ENCODE peak calls at places on chromosomes 13 and 19, in seven cellular contexts. One of them, this sample, is unnamed.

GRCh38 chr19:15666883-15667282 is 6.0 kb upstream of the CYP4F12 start:
- DNase-seq in HepG2: no peak
- DNase-seq in GM12891: no peak
- DNase-seq in K562: no peak
- DNase-seq in H1: no peak
- DNase-seq in SK-N-SH: no peak
- DNase-seq in GM12878: no peak
- DNase-seq in this sample: no peak

GRCh38 chr13:112245179-112245724 is 130.9 kb upstream of the SPACA7 start:
- DNase-seq in K562: no peak
- DNase-seq in GM12878: no peak
- DNase-seq in HepG2: no peak
- DNase-seq in SK-N-SH: no peak
- DNase-seq in H1: no peak
- DNase-seq in GM12891: no peak
- DNase-seq in this sample: no peak

GRCh38 chr19:55362174-55362989 is 678 bp downstream of the GARIN5B start:
- DNase-seq in K562: no peak
- DNase-seq in HepG2: no peak
- DNase-seq in H1: no peak
- DNase-seq in SK-N-SH: no peak
- DNase-seq in GM12891: no peak
- DNase-seq in GM12878: no peak
- DNase-seq in this sample: no peak

GRCh38 chr19:2527716-2528115 is 51.8 kb downstream of the GADD45B start:
- DNase-seq in H1: no peak
- DNase-seq in GM12878: no peak
- DNase-seq in HepG2: no peak
- DNase-seq in SK-N-SH: peak
- DNase-seq in GM12891: no peak
- DNase-seq in K562: no peak
- DNase-seq in this sample: no peak

GRCh38 chr19:4393947-4394590 is 6.3 kb downstream of the SH3GL1 start:
- DNase-seq in GM12878: no peak
- DNase-seq in HepG2: no peak
- DNase-seq in GM12891: no peak
- DNase-seq in K562: no peak
- DNase-seq in H1: no peak
- DNase-seq in SK-N-SH: no peak
- DNase-seq in this sample: no peak

GRCh38 chr19:47428177-47428894 is 9.0 kb upstream of the MEIS3 start:
- DNase-seq in H1: peak
- DNase-seq in GM12891: peak
- DNase-seq in GM12878: peak
- DNase-seq in SK-N-SH: peak
- DNase-seq in HepG2: peak
- DNase-seq in K562: peak
- DNase-seq in this sample: peak

GRCh38 chr19:30360378-30361106 is 11.6 kb upstream of the ZNF536 start:
- DNase-seq in HepG2: no peak
- DNase-seq in H1: no peak
- DNase-seq in GM12878: no peak
- DNase-seq in GM12891: no peak
- DNase-seq in SK-N-SH: peak
- DNase-seq in K562: no peak
- DNase-seq in this sample: no peak

GRCh38 chr13:113902536-113902935 is 38.7 kb upstream of the GAS6 start:
- DNase-seq in SK-N-SH: no peak
- DNase-seq in HepG2: no peak
- DNase-seq in GM12878: no peak
- DNase-seq in GM12891: no peak
- DNase-seq in K562: no peak
- DNase-seq in H1: no peak
- DNase-seq in this sample: no peak

GRCh38 chr19:8449830-8450229 is 5.1 kb downstream of the HNRNPM start:
- DNase-seq in K562: no peak
- DNase-seq in GM12891: no peak
- DNase-seq in H1: no peak
- DNase-seq in HepG2: peak
- DNase-seq in GM12878: no peak
- DNase-seq in SK-N-SH: no peak
- DNase-seq in this sample: no peak

GRCh38 chr19:23145617-23146415 is 29.0 kb downstream of the ZNF730 start:
- DNase-seq in SK-N-SH: no peak
- DNase-seq in HepG2: no peak
- DNase-seq in H1: no peak
- DNase-seq in GM12878: no peak
- DNase-seq in GM12891: no peak
- DNase-seq in K562: no peak
- DNase-seq in this sample: no peak

GRCh38 chr19:41366089-41366488 is 2.1 kb upstream of the B9D2 start:
- DNase-seq in GM12891: no peak
- DNase-seq in K562: peak
- DNase-seq in GM12878: no peak
- DNase-seq in SK-N-SH: no peak
- DNase-seq in HepG2: no peak
- DNase-seq in H1: no peak
- DNase-seq in this sample: no peak

GRCh38 chr13:96532804-96533203 is 442.9 kb downstream of the HS6ST3 start:
- DNase-seq in GM12891: no peak
- DNase-seq in SK-N-SH: no peak
- DNase-seq in K562: no peak
- DNase-seq in H1: no peak
- DNase-seq in HepG2: no peak
- DNase-seq in GM12878: no peak
- DNase-seq in this sample: no peak

GRCh38 chr13:24271611-24272451 is 37.5 kb upstream of the C1QTNF9 start:
- DNase-seq in GM12878: peak
- DNase-seq in H1: no peak
- DNase-seq in HepG2: peak
- DNase-seq in SK-N-SH: peak
- DNase-seq in GM12891: no peak
- DNase-seq in K562: no peak
- DNase-seq in this sample: peak

GRCh38 chr19:18738961-18739690 is 52.0 kb downstream of the COMP start:
- DNase-seq in SK-N-SH: no peak
- DNase-seq in GM12878: no peak
- DNase-seq in GM12891: no peak
- DNase-seq in HepG2: no peak
- DNase-seq in K562: no peak
- DNase-seq in H1: no peak
- DNase-seq in this sample: no peak

DNA sequence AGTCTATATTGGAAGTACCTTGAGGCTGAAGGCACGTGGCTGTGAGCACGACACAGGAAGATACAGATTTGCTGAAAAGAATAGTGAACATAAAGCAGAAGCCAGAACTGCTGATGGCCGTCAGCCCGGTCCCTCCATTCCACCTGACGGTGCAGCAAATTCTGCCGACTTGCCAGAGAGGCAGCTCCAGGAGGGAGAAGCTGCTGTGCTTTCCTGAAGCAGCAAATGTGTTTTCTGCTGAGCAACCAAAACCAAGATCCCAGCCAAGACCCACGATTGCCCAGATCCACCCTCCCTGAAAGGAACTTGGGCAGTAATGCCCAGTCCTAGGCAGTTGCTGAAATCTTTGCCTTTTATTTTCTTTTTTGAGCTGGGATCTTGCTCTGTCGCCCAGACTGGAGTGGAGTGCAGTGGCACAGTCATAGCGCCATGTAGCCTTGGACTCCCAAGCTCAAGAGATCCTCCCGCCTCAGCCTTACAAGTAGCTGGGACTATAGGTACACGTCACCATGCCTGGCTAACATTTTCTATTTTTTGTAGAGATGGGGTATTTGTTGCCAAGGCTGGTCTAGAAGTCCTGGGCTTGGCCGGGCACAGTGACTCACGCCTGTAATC is 7.0 kb upstream of the RCN3 start:
- DNase-seq in GM12891: no peak
- DNase-seq in K562: no peak
- DNase-seq in GM12878: no peak
- DNase-seq in SK-N-SH: no peak
- DNase-seq in H1: no peak
- DNase-seq in HepG2: no peak
- DNase-seq in this sample: no peak
- TF ChIP-seq TAF1 in GM12891: no peak
- TF ChIP-seq TAF1 in K562: no peak
- TF ChIP-seq TAF1 in GM12878: no peak
- TF ChIP-seq TAF1 in SK-N-SH: no peak
- TF ChIP-seq TAF1 in H1: no peak
- TF ChIP-seq TAF1 in HepG2: no peak
- TF ChIP-seq TAF1 in this sample: no peak

GRCh38 chr13:77859450-77859849 is 59.2 kb downstream of the EDNRB start:
- DNase-seq in SK-N-SH: no peak
- DNase-seq in K562: no peak
- DNase-seq in GM12891: no peak
- DNase-seq in H1: no peak
- DNase-seq in GM12878: no peak
- DNase-seq in HepG2: no peak
- DNase-seq in this sample: no peak

GRCh38 chr13:77861716-77862115 is 56.9 kb downstream of the EDNRB start:
- DNase-seq in K562: no peak
- DNase-seq in GM12891: no peak
- DNase-seq in HepG2: no peak
- DNase-seq in SK-N-SH: no peak
- DNase-seq in H1: no peak
- DNase-seq in GM12878: no peak
- DNase-seq in this sample: no peak

GRCh38 chr13:77857810-77858209 is 60.8 kb downstream of the EDNRB start:
- DNase-seq in H1: no peak
- DNase-seq in K562: no peak
- DNase-seq in GM12878: no peak
- DNase-seq in GM12891: no peak
- DNase-seq in SK-N-SH: no peak
- DNase-seq in HepG2: no peak
- DNase-seq in this sample: no peak

GRCh38 chr13:77863037-77863630 is 55.5 kb downstream of the EDNRB start:
- DNase-seq in GM12878: no peak
- DNase-seq in SK-N-SH: no peak
- DNase-seq in H1: no peak
- DNase-seq in K562: no peak
- DNase-seq in HepG2: no peak
- DNase-seq in GM12891: no peak
- DNase-seq in this sample: no peak

DNA sequence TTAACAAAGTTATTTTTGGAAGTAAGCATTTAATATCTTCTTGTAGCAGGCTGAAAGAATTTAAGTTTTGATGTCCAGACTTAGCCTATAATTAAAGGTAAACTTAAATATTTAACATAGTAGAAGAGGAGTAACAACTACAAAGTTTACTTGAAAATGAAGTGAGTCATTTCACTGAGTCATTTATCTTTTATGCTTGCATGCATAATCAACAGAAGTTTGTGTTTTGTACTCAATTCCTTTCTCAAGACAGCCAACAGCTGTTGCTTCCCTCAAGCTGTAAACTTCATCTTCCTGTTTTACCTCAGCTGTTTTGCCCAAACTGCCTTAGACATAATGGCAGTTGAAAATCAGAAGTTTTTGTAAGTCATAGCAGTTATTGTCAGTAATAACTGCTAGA is 58.0 kb downstream of the EDNRB start:
- DNase-seq in H1: no peak
- DNase-seq in HepG2: no peak
- DNase-seq in GM12891: no peak
- DNase-seq in GM12878: no peak
- DNase-seq in SK-N-SH: no peak
- DNase-seq in K562: no peak
- DNase-seq in this sample: no peak
- TF ChIP-seq TAF1 in H1: no peak
- TF ChIP-seq TAF1 in HepG2: no peak
- TF ChIP-seq TAF1 in GM12891: no peak
- TF ChIP-seq TAF1 in GM12878: no peak
- TF ChIP-seq TAF1 in SK-N-SH: no peak
- TF ChIP-seq TAF1 in K562: no peak
- TF ChIP-seq TAF1 in this sample: no peak

GRCh38 chr13:34161829-34162544 is 344.0 kb downstream of the RFC3 start:
- DNase-seq in GM12891: no peak
- DNase-seq in K562: no peak
- DNase-seq in H1: no peak
- DNase-seq in GM12878: no peak
- DNase-seq in SK-N-SH: no peak
- DNase-seq in HepG2: peak
- DNase-seq in this sample: no peak
- TF ChIP-seq TAF1 in GM12891: no peak
- TF ChIP-seq TAF1 in K562: no peak
- TF ChIP-seq TAF1 in H1: no peak
- TF ChIP-seq TAF1 in GM12878: no peak
- TF ChIP-seq TAF1 in SK-N-SH: no peak
- TF ChIP-seq TAF1 in HepG2: no peak
- TF ChIP-seq TAF1 in this sample: no peak

DNA sequence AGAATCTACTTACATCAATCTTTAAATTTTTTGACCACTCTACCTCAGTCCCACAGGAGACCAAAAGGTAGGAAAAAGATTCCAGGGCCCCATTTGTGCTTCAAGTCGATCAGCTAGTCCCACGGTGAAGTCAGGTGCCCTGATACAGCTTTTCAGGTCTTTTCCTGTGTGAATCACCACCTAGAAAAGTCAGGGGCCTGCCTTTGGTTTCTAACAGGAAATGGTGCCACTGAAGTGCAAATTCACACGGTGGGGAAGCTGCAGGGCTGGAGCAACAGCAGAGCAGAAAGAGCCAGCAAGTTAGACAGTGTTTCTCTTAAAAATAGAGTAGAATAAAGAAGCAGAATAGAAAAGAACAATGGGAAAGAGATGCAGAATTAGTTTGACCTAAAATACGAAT is 107.5 kb downstream of the KLF12 start:
- DNase-seq in SK-N-SH: no peak
- DNase-seq in GM12878: peak
- DNase-seq in HepG2: no peak
- DNase-seq in K562: no peak
- DNase-seq in H1: no peak
- DNase-seq in GM12891: peak
- DNase-seq in this sample: peak
- TF ChIP-seq TAF1 in SK-N-SH: no peak
- TF ChIP-seq TAF1 in GM12878: peak
- TF ChIP-seq TAF1 in HepG2: no peak
- TF ChIP-seq TAF1 in K562: no peak
- TF ChIP-seq TAF1 in H1: no peak
- TF ChIP-seq TAF1 in GM12891: no peak
- TF ChIP-seq TAF1 in this sample: peak

DNA sequence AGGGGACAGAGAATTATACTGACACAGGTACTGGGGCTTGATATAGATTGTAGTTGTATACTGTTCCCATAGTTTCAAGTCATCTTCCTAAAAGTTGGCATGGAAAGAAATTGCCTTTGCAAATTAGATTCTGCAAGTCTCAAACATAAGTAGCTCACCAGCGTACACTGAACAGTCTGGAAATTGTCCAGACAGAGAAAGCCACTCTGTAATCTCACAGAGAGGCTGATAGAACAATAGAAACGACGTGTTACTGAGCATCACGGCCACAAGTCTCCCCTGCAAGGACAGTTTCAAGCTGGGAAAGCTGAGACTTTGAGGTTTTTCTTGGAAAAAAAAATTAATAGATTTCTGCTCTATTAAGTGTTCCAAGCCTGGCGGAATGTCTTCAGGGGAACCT is 228.6 kb downstream of the DNAJC15 start:
- DNase-seq in HepG2: no peak
- DNase-seq in SK-N-SH: no peak
- DNase-seq in H1: no peak
- DNase-seq in GM12891: no peak
- DNase-seq in GM12878: no peak
- DNase-seq in K562: no peak
- DNase-seq in this sample: no peak
- TF ChIP-seq TAF1 in HepG2: no peak
- TF ChIP-seq TAF1 in SK-N-SH: no peak
- TF ChIP-seq TAF1 in H1: no peak
- TF ChIP-seq TAF1 in GM12891: no peak
- TF ChIP-seq TAF1 in GM12878: no peak
- TF ChIP-seq TAF1 in K562: no peak
- TF ChIP-seq TAF1 in this sample: no peak